ENCODE peak calls at places on chromosomes 2 and 18, in nine cellular contexts. H is AG09319, S is neural crest cell, P is breast epithelium, J is fibroblast of lung, R is AG04449, U is fibroblast of the aortic adventitia, C is HCT116, F is foreskin fibroblast. O is an unnamed sample.

GRCh38 chr2:167940745-167941507 is 306.5 kb downstream of the STK39 start:
- DNase-seq in J (no peak), S (no peak), U (no peak), P (no peak), C (no peak), R (no peak), H (no peak), F (no peak), O (no peak)

GRCh38 chr2:46954951-46955571 is 39.5 kb upstream of the MCFD2 start:
- DNase-seq in H (peak), S (no peak), P (peak), C (no peak), F (peak), U (peak), J (peak), R (peak), O (no peak)

GRCh38 chr2:179336782-179337534 is 72.3 kb upstream of the SESTD1 start:
- DNase-seq in U (peak), P (no peak), R (no peak), C (no peak), F (peak), H (no peak), J (peak), S (no peak), O (no peak)

GRCh38 chr18:6057604-6058003 is 162.3 kb upstream of the TMEM200C start:
- DNase-seq in F (no peak), S (no peak), R (no peak), P (no peak), J (peak), H (no peak), C (no peak), U (no peak), O (no peak)

GRCh38 chr2:40138327-40138726 is 313.6 kb downstream of the SLC8A1 start:
- DNase-seq in R (no peak), P (no peak), J (no peak), H (no peak), F (no peak), C (no peak), S (no peak), U (no peak), O (no peak)

GRCh38 chr18:37107748-37108522 is 279.0 kb downstream of the KIAA1328 start:
- DNase-seq in P (no peak), S (no peak), J (no peak), H (no peak), U (no peak), R (no peak), F (no peak), C (no peak), O (no peak)

GRCh38 chr18:32049393-32050161 is 31.0 kb downstream of the RNF125 start:
- DNase-seq in R (no peak), J (no peak), U (peak), P (no peak), F (no peak), H (no peak), S (no peak), C (no peak), O (no peak)

GRCh38 chr2:109675666-109676345 is 61.6 kb downstream of the SOWAHC start:
- DNase-seq in C (no peak), R (no peak), H (no peak), U (no peak), P (no peak), J (no peak), S (no peak), F (no peak), O (no peak)

GRCh38 chr2:80378-80777 is 34.1 kb upstream of the FAM110C start:
- DNase-seq in R (no peak), S (no peak), H (no peak), C (no peak), F (no peak), J (no peak), P (no peak), U (no peak), O (no peak)

GRCh38 chr2:75102011-75102410 is 97.3 kb downstream of the TACR1 start:
- DNase-seq in S (no peak), U (no peak), J (no peak), P (no peak), F (no peak), H (no peak), C (no peak), R (no peak), O (no peak)

GRCh38 chr2:25692143-25692542 is 18.8 kb upstream of the DTNB start:
- DNase-seq in J (no peak), U (peak), S (peak), H (no peak), F (peak), R (no peak), C (no peak), P (peak), O (no peak)

GRCh38 chr2:178829299-178829698 is 22.1 kb upstream of the TTN start:
- DNase-seq in U (peak), S (no peak), J (peak), P (no peak), F (peak), C (no peak), H (no peak), R (no peak), O (no peak)

GRCh38 chr18:48100712-48101165 is 170.3 kb upstream of the SMAD2 start:
- DNase-seq in C (no peak), J (no peak), P (no peak), U (no peak), F (no peak), S (no peak), H (no peak), R (no peak), O (no peak)

GRCh38 chr2:10258726-10259125 is 44.0 kb upstream of the HPCAL1 start:
- DNase-seq in S (no peak), J (no peak), P (no peak), R (no peak), C (no peak), H (no peak), U (no peak), F (no peak), O (no peak)

GRCh38 chr2:105294046-105294445 is 35.5 kb downstream of the TGFBRAP1 start:
- DNase-seq in U (no peak), H (no peak), F (no peak), J (no peak), C (no peak), R (no peak), P (peak), S (no peak), O (no peak)

GRCh38 chr2:157172866-157173578 is 84.5 kb upstream of the GALNT5 start:
- DNase-seq in H (no peak), C (no peak), F (peak), P (no peak), S (no peak), J (peak), U (peak), R (no peak), O (no peak)

GRCh38 chr2:216878072-216878471 is 18.2 kb upstream of the TNP1 start:
- DNase-seq in S (no peak), U (no peak), C (no peak), P (no peak), H (no peak), R (no peak), J (no peak), F (no peak), O (no peak)

GRCh38 chr18:43115076-43116035 is at the start of gene RIT2:
- DNase-seq in J (no peak), C (no peak), R (no peak), P (no peak), S (no peak), F (no peak), U (no peak), H (no peak), O (no peak)

GRCh38 chr2:11239718-11240462 is 84.6 kb downstream of the SLC66A3 start:
- DNase-seq in C (peak), R (no peak), P (no peak), H (no peak), U (peak), S (no peak), J (no peak), F (peak), O (no peak)

GRCh38 chr2:95336408-95336807 is 39.3 kb downstream of the KCNIP3 start:
- DNase-seq in P (no peak), S (no peak), F (no peak), J (no peak), R (no peak), H (no peak), C (no peak), U (no peak), O (no peak)

GRCh38 chr18:46042571-46043123 is 29.4 kb downstream of the PSTPIP2 start:
- DNase-seq in S (no peak), J (peak), P (peak), R (no peak), C (no peak), H (peak), F (peak), U (peak), O (no peak)

GRCh38 chr18:46035701-46036680 is 36.1 kb downstream of the PSTPIP2 start:
- DNase-seq in C (no peak), P (no peak), S (no peak), J (peak), F (peak), R (no peak), H (no peak), U (peak), O (no peak)

GRCh38 chr18:46037512-46038305 is 34.4 kb downstream of the PSTPIP2 start:
- DNase-seq in S (no peak), C (no peak), J (no peak), F (no peak), P (no peak), U (no peak), H (no peak), R (no peak), O (no peak)

GRCh38 chr18:46039967-46040746 is 31.9 kb downstream of the PSTPIP2 start:
- DNase-seq in J (no peak), F (no peak), S (no peak), R (no peak), U (no peak), H (no peak), P (no peak), C (no peak), O (no peak)

DNA sequence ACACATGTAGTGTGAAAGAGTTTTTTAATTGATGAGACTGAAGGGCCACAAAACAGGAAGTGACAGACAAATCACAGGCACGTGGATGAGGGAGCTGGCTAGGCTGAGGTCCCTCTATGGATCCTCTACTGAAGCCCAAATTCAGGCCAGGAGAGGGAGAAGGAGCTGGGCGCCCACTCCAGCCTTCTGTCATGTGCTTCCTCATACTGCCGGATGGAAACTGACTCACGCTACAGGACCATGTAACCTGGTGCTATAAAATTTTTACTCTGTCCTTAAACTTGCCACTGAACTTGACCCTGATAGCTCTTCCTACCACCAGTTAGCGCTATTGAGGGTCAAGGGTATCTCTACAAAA is 31.3 kb downstream of the PSTPIP2 start:
- DNase-seq in C (no peak), P (no peak), R (no peak), F (no peak), H (no peak), U (no peak), S (no peak), J (no peak), O (no peak)
- TF ChIP-seq CTCF in C (no peak), P (no peak), R (no peak), F (no peak), H (no peak), U (no peak), S (no peak), J (no peak), O (no peak)

DNA sequence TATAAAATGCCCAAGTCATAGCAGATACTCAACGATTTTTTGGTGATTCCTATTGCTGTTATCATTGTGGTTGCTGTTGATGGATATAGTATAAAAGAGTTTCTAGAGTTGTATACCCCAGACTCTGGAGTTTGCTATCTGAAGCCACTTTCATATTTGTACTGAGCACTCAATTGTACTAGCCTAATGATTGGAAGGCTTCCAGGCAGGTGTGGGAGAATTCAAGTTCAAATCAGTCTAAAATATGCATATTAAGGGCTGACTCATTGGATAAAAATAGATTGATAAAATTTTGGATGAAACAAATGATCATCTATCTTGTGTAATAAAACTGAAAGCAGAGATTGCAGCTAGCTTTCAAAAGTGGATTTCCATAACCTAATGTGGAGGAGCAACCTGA is 122.9 kb downstream of the NEB start:
- DNase-seq in F (no peak), R (no peak), S (no peak), U (no peak), C (no peak), P (no peak), J (no peak), H (no peak), O (no peak)
- TF ChIP-seq CTCF in F (no peak), R (no peak), S (no peak), U (no peak), C (no peak), P (no peak), J (no peak), H (no peak), O (no peak)

GRCh38 chr2:27130396-27130795 is 4.0 kb downstream of the PREB start:
- DNase-seq in U (no peak), C (no peak), P (no peak), S (no peak), H (no peak), J (no peak), F (no peak), R (no peak), O (no peak)
- TF ChIP-seq CTCF in U (no peak), C (no peak), P (no peak), S (no peak), H (no peak), J (no peak), F (no peak), R (no peak), O (no peak)

GRCh38 chr2:212892193-212892592 is 259.2 kb downstream of the IKZF2 start:
- DNase-seq in C (peak), U (peak), S (no peak), P (no peak), F (peak), J (peak), R (no peak), H (no peak), O (no peak)
- TF ChIP-seq CTCF in C (peak), U (peak), S (peak), P (no peak), F (peak), J (peak), R (peak), H (peak), O (peak)

GRCh38 chr2:23356711-23357110 is 28.3 kb upstream of the KLHL29 start:
- DNase-seq in J (no peak), C (no peak), R (no peak), P (no peak), H (no peak), U (no peak), S (no peak), F (no peak), O (no peak)
- TF ChIP-seq CTCF in J (no peak), C (no peak), R (no peak), P (no peak), H (no peak), U (no peak), S (no peak), F (no peak), O (no peak)

GRCh38 chr2:221308507-221309054 is 263.5 kb downstream of the EPHA4 start:
- DNase-seq in R (no peak), C (no peak), J (no peak), U (no peak), S (no peak), F (peak), H (no peak), P (no peak), O (no peak)

GRCh38 chr2:221309888-221310287 is 262.2 kb downstream of the EPHA4 start:
- DNase-seq in F (no peak), H (no peak), S (no peak), P (no peak), J (no peak), C (no peak), U (no peak), R (no peak), O (no peak)

GRCh38 chr2:221314786-221315185 is 257.3 kb downstream of the EPHA4 start:
- DNase-seq in F (no peak), H (no peak), J (no peak), S (no peak), R (no peak), C (no peak), U (no peak), P (no peak), O (no peak)

GRCh38 chr2:221310720-221311119 is 261.4 kb downstream of the EPHA4 start:
- DNase-seq in H (no peak), S (no peak), J (no peak), P (no peak), F (no peak), C (no peak), R (no peak), U (no peak), O (no peak)

DNA sequence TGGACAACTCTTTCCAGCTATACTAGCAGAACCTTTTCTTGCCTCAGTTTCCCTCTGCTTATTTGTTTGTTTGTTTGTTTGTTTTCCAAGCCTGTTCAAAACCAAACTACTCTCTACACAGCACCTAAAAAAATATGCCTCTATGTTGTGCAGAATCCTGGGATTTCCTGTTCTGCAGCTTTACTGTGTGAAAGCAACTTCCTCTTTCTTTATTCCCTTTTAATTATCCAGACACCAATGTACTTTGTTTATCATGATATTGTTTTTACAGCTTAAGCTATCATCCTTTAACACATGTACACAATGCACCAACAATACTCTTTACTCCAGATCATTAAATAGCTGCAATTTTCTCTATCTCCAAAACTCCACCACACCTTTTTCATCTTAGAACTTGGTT is 259.5 kb downstream of the EPHA4 start:
- DNase-seq in F (no peak), C (no peak), S (no peak), J (no peak), P (no peak), R (no peak), H (no peak), U (no peak), O (no peak)
- TF ChIP-seq CTCF in F (no peak), C (no peak), S (no peak), J (no peak), P (no peak), R (no peak), H (no peak), U (no peak), O (no peak)

DNA sequence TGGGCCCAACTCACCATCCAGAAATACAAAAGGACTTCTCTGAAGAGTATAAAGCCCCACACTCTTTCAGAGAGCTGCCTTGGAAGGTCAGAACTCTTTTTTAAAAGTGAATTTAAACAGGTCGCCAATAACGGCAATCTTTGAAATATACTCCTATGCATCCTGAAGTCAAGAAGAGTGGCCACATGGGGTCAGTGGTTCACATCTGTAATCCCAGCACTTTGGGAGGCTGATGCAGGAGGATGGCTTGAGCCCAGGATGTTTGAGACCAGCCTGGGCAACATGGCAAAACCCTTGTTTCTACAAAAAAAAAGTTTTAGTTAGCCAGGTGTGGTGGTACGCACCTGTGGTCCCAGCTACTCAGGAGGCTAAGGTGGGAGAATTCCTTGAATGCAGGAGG is 68.1 kb upstream of the FZD7 start:
- DNase-seq in S (no peak), R (no peak), F (no peak), J (no peak), C (no peak), U (no peak), H (no peak), P (no peak), O (no peak)
- TF ChIP-seq CTCF in S (peak), R (no peak), F (no peak), J (peak), C (peak), U (peak), H (no peak), P (no peak), O (no peak)

GRCh38 chr2:38446418-38446817 is 69.3 kb upstream of the ATL2 start:
- DNase-seq in C (no peak), U (no peak), S (no peak), R (no peak), F (peak), H (no peak), J (no peak), P (no peak), O (no peak)
- TF ChIP-seq CTCF in C (peak), U (peak), S (no peak), R (peak), F (peak), H (peak), J (peak), P (no peak), O (peak)

DNA sequence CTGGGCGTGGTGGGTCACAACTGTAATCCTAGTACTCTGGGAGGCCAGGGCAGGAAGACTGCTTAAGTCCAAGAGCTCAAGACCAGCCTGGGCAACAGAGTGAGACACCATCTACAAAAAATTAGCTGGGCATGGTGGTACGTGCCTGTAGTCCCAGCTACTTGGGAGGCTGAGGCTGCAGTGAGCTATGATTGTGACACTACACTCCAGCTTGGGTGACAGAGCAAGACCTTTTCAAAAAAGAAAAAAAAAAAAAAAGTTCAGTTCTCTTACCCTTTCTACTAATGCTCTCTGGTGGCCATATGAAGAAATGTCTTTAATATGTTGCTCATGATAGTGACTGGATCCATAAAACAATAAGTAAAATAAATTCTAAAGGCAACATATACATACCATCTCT is 14.9 kb downstream of the TYW5 start:
- DNase-seq in U (peak), C (peak), S (no peak), R (no peak), P (no peak), F (peak), H (no peak), J (peak), O (no peak)
- TF ChIP-seq CTCF in U (peak), C (peak), S (peak), R (no peak), P (no peak), F (no peak), H (peak), J (no peak), O (peak)